ENCODE peak calls at places on chromosomes 11 and 22, in five cellular contexts. Z is Panc1, W is spleen, Q is suprapubic skin, X is transverse colon. P is an unnamed sample. For H3K27me3, the result is how much of the 10 kb centered on the place peaks cover.

GRCh38 chr22:22082229-22082835 is 99.7 kb upstream of the TOP3B start:
- DNase-seq in Z (no peak), W (no peak), Q (no peak), X (no peak), P (no peak)

GRCh38 chr22:20779813-20780148 is 5.9 kb downstream of the SERPIND1 start:
- DNase-seq in Z (no peak), W (no peak), Q (no peak), X (no peak), P (no peak)

GRCh38 chr11:10657308-10658271 is 36.0 kb downstream of the IRAG1 start:
- DNase-seq in Z (no peak), W (no peak), Q (no peak), X (no peak), P (no peak)

GRCh38 chr11:3946445-3947017 is 91.1 kb downstream of the STIM1 start:
- DNase-seq in Z (no peak), W (no peak), Q (no peak), X (no peak), P (no peak)

GRCh38 chr11:20031155-20032001 is 128.9 kb downstream of the DBX1 start:
- DNase-seq in Z (no peak), W (no peak), Q (no peak), X (no peak), P (no peak)

GRCh38 chr11:19073454-19074415 is 13.2 kb upstream of the MRGPRX2 start:
- DNase-seq in Z (no peak), W (no peak), Q (no peak), X (no peak), P (no peak)

GRCh38 chr22:22802346-22802970 is 85.2 kb upstream of the IGLL5 start:
- DNase-seq in Z (no peak), W (no peak), Q (no peak), X (no peak), P (peak)

GRCh38 chr11:67082071-67082791 is 25.6 kb downstream of the RHOD start:
- DNase-seq in Z (no peak), W (no peak), Q (no peak), X (peak), P (no peak)

GRCh38 chr11:75301602-75302345 is 49.7 kb downstream of the ARRB1 start:
- DNase-seq in Z (no peak), W (no peak), Q (no peak), X (peak), P (no peak)

GRCh38 chr11:60924906-60925684 is 835 bp downstream of the TMEM132A start:
- DNase-seq in Z (no peak), W (peak), Q (no peak), X (no peak), P (no peak)

GRCh38 chr11:1852885-1853284 is at the start of gene LSP1:
- DNase-seq in Z (no peak), W (peak), Q (no peak), X (peak), P (no peak)
- H3K4me3 ChIP-seq in Z (no peak), W (peak), Q (peak), X (peak), P (peak)

GRCh38 chr22:50483556-50483955 is 2.2 kb downstream of the ADM2 start:
- DNase-seq in Z (no peak), W (no peak), Q (no peak), X (no peak), P (no peak)

GRCh38 chr22:50483106-50483505 is 1.8 kb downstream of the ADM2 start:
- DNase-seq in Z (no peak), W (no peak), Q (no peak), X (no peak), P (no peak)

GRCh38 chr22:50482107-50483074 is 1.0 kb downstream of the ADM2 start:
- DNase-seq in Z (no peak), W (peak), Q (no peak), X (no peak), P (no peak)

GRCh38 chr22:50485221-50486131 is 1.2 kb upstream of the MIOX start:
- DNase-seq in Z (no peak), W (no peak), Q (no peak), X (no peak), P (no peak)

GRCh38 chr22:50483977-50484853 is 2.4 kb upstream of the MIOX start:
- DNase-seq in Z (no peak), W (no peak), Q (no peak), X (peak), P (no peak)
- H3K27me3 ChIP-seq in Z (under half), W (under half), Q (half or more), X (under half), P (under half)

DNA sequence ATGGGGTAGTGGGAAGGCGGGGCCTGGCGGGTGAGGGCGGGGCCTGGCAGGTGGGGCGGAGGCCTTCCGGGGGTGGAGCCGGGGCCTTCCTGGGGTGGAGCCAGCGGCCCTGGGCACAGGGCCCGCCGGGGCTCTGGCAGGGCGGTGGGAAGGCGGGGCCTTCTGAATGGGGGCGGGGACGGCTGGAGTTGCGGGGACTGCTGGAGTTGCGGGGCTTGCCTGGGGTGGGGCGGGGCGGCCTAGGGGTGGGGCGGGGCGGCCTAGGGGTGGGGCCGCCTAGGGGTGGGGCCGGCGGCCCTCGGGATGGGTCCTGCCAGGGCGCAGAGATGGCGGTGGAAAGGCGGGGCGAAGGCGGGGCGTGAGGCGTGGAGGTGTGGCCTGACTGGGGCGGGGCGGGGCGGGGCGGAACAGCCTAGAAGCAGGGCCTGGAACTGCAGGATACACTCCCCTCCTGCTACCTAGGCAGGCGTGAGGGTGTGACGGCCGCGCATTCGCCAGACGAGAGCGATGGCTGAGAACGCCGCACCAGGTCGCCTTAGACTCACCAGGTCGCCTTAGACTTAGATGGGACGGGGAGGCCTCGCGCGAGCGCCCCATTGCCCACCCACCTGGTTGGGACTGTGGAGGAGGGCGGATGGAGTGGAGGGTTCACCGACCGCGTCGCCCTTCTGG is 19.3 kb downstream of the RRP7A start:
- DNase-seq in Z (no peak), W (peak), Q (peak), X (peak), P (no peak)
- TF ChIP-seq POLR2AphosphoS5 in Z (no peak), W (peak), Q (no peak), X (peak), P (peak)

GRCh38 chr22:17972385-17973181 is 51.8 kb downstream of the MICAL3 start:
- DNase-seq in Z (no peak), W (peak), Q (no peak), X (no peak), P (no peak)
- H3K4me3 ChIP-seq in Z (no peak), W (no peak), Q (no peak), X (no peak), P (no peak)

DNA sequence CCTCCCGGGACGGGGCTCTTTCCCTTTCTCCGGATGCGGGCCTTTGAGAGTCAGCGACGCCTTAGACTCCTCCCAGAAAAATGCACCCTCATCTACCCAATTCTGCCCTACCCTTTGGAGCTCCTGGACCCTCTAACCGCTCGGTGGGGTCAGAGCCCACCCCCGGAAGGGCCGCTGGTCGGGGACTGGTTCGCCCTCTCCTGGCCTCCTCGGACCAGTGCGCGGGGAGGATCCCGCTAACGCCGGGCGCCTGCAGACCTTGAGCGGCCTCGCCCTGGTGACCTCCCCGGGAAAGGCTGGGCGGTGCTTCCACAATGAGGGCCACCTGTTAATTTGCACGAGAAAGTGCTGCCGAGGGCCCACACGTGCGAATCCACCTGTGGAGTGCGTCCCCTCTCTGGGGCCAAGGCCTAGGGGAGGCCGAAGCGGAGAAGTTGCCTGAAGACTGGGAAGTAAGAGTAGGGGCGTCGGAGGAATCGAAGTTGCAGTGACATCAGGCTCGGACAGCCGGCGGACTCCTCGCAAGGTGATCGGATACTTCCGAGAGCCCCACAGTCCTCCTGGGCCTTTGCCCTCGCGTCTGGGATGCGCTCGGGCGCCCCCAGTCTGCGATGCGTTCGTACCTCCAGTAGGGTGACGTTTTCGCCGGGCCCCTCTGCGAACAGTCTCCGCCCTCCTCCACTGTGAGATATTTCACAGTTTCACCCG is 61.5 kb downstream of the ENDOD1 start:
- DNase-seq in Z (peak), W (peak), Q (peak), X (peak), P (peak)
- H3K27me3 ChIP-seq in Z (under half), W (under half), Q (under half), X (under half), P (under half)

DNA sequence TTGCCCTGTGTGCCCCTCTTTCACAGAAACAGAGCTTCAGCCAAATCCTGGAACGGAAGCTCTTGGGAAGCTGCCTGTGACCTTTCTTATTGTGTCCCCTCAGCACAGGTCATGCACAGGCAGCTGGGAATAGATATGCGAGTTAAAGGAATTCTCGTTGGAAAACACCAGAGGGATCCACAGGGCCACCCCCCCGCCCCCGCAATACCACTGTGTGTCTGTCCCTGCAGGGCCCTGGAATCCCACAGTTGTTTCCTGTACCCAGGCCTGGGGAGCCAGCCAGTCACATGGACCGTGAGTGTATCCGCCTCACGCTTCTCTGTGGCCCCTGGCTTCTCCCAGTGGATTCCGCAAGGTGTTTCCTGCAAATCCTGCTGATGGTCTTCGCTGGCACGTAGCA is 29.0 kb downstream of the TIMP3 start:
- DNase-seq in Z (no peak), W (peak), Q (no peak), X (no peak), P (no peak)
- TF ChIP-seq POLR2AphosphoS5 in Z (no peak), W (peak), Q (no peak), X (no peak), P (peak)

P was measured in vagina.